ENCODE peak calls at places on chromosome 12, in eight cellular contexts. One of them, this sample, is unnamed.
A peak's percentile ranks its signal among the peaks of the same experiment; 100 is the strongest.

GRCh38 chr12:88945041-88945732 is 364.9 kb upstream of the KITLG start:
- DNase-seq in AG04450: no peak
- DNase-seq in colonic mucosa: no peak
- DNase-seq in body of pancreas: no peak
- DNase-seq in heart right ventricle: no peak
- DNase-seq in left ventricle myocardium inferior: no peak
- DNase-seq in heart left ventricle: no peak
- DNase-seq in transverse colon: no peak
- DNase-seq in this sample: no peak

GRCh38 chr12:47920913-47921312 is 16.1 kb upstream of the VDR start:
- DNase-seq in AG04450: no peak
- DNase-seq in colonic mucosa: no peak
- DNase-seq in body of pancreas: no peak
- DNase-seq in heart right ventricle: no peak
- DNase-seq in left ventricle myocardium inferior: no peak
- DNase-seq in heart left ventricle: no peak
- DNase-seq in transverse colon: no peak
- DNase-seq in this sample: no peak

GRCh38 chr12:44038411-44038810 is 202.5 kb downstream of the TMEM117 start:
- DNase-seq in AG04450: no peak
- DNase-seq in colonic mucosa: no peak
- DNase-seq in body of pancreas: no peak
- DNase-seq in heart right ventricle: no peak
- DNase-seq in left ventricle myocardium inferior: no peak
- DNase-seq in heart left ventricle: no peak
- DNase-seq in transverse colon: no peak
- DNase-seq in this sample: no peak

GRCh38 chr12:47017901-47018479 is 61.4 kb upstream of the PCED1B start:
- DNase-seq in AG04450: no peak
- DNase-seq in colonic mucosa: no peak
- DNase-seq in body of pancreas: no peak
- DNase-seq in heart right ventricle: no peak
- DNase-seq in left ventricle myocardium inferior: no peak
- DNase-seq in heart left ventricle: no peak
- DNase-seq in transverse colon: no peak
- DNase-seq in this sample: no peak

GRCh38 chr12:60863421-60863820 is 1267.6 kb downstream of the SLC16A7 start:
- DNase-seq in AG04450: no peak
- DNase-seq in colonic mucosa: no peak
- DNase-seq in body of pancreas: no peak
- DNase-seq in heart right ventricle: no peak
- DNase-seq in left ventricle myocardium inferior: no peak
- DNase-seq in heart left ventricle: no peak
- DNase-seq in transverse colon: no peak
- DNase-seq in this sample: no peak

GRCh38 chr12:64218597-64218996 is 3.5 kb downstream of the KICS2 start:
- DNase-seq in AG04450: no peak
- DNase-seq in colonic mucosa: no peak
- DNase-seq in body of pancreas: no peak
- DNase-seq in heart right ventricle: no peak
- DNase-seq in left ventricle myocardium inferior: no peak
- DNase-seq in heart left ventricle: no peak
- DNase-seq in transverse colon: no peak
- DNase-seq in this sample: no peak

GRCh38 chr12:26832817-26833691 is at the start of gene ITPR2:
- DNase-seq in AG04450: no peak
- DNase-seq in colonic mucosa: peak; percentile 96
- DNase-seq in body of pancreas: peak; percentile 96
- DNase-seq in heart right ventricle: peak; percentile 96
- DNase-seq in left ventricle myocardium inferior: peak; percentile 97
- DNase-seq in heart left ventricle: peak; percentile 96
- DNase-seq in transverse colon: peak; percentile 97
- DNase-seq in this sample: no peak

GRCh38 chr12:76247992-76248391 is 100.2 kb downstream of the BBS10 start:
- DNase-seq in AG04450: no peak
- DNase-seq in colonic mucosa: no peak
- DNase-seq in body of pancreas: no peak
- DNase-seq in heart right ventricle: no peak
- DNase-seq in left ventricle myocardium inferior: no peak
- DNase-seq in heart left ventricle: no peak
- DNase-seq in transverse colon: no peak
- DNase-seq in this sample: no peak

GRCh38 chr12:47361389-47362031 is 281.8 kb upstream of the AMIGO2 start:
- DNase-seq in AG04450: no peak
- DNase-seq in colonic mucosa: peak; percentile 28
- DNase-seq in body of pancreas: no peak
- DNase-seq in heart right ventricle: no peak
- DNase-seq in left ventricle myocardium inferior: no peak
- DNase-seq in heart left ventricle: no peak
- DNase-seq in transverse colon: peak; percentile 40
- DNase-seq in this sample: no peak

GRCh38 chr12:16435875-16436554 is 88.6 kb downstream of the MGST1 start:
- DNase-seq in AG04450: no peak
- DNase-seq in colonic mucosa: no peak
- DNase-seq in body of pancreas: no peak
- DNase-seq in heart right ventricle: no peak
- DNase-seq in left ventricle myocardium inferior: no peak
- DNase-seq in heart left ventricle: no peak
- DNase-seq in transverse colon: no peak
- DNase-seq in this sample: no peak

GRCh38 chr12:12210983-12211382 is 55.9 kb downstream of the LRP6 start:
- DNase-seq in AG04450: no peak
- DNase-seq in colonic mucosa: no peak
- DNase-seq in body of pancreas: no peak
- DNase-seq in heart right ventricle: no peak
- DNase-seq in left ventricle myocardium inferior: no peak
- DNase-seq in heart left ventricle: no peak
- DNase-seq in transverse colon: no peak
- DNase-seq in this sample: no peak

GRCh38 chr12:13093850-13094225 is 9.6 kb downstream of the GSG1 start:
- DNase-seq in AG04450: no peak
- DNase-seq in colonic mucosa: no peak
- DNase-seq in body of pancreas: no peak
- DNase-seq in heart right ventricle: no peak
- DNase-seq in left ventricle myocardium inferior: no peak
- DNase-seq in heart left ventricle: no peak
- DNase-seq in transverse colon: no peak
- DNase-seq in this sample: peak; percentile 57

GRCh38 chr12:44816446-44817017 is 59.6 kb downstream of the NELL2 start:
- DNase-seq in AG04450: no peak
- DNase-seq in colonic mucosa: no peak
- DNase-seq in body of pancreas: no peak
- DNase-seq in heart right ventricle: no peak
- DNase-seq in left ventricle myocardium inferior: no peak
- DNase-seq in heart left ventricle: no peak
- DNase-seq in transverse colon: no peak
- DNase-seq in this sample: no peak

GRCh38 chr12:57109207-57110160 is 1.7 kb downstream of the STAT6 start:
- DNase-seq in AG04450: no peak
- DNase-seq in colonic mucosa: peak; percentile 17
- DNase-seq in body of pancreas: no peak
- DNase-seq in heart right ventricle: no peak
- DNase-seq in left ventricle myocardium inferior: no peak
- DNase-seq in heart left ventricle: no peak
- DNase-seq in transverse colon: no peak
- DNase-seq in this sample: no peak

GRCh38 chr12:31035944-31036665 is 37.6 kb upstream of the DDX11 start:
- DNase-seq in AG04450: no peak
- DNase-seq in colonic mucosa: no peak
- DNase-seq in body of pancreas: no peak
- DNase-seq in heart right ventricle: no peak
- DNase-seq in left ventricle myocardium inferior: no peak
- DNase-seq in heart left ventricle: no peak
- DNase-seq in transverse colon: no peak
- DNase-seq in this sample: peak; percentile 21

GRCh38 chr12:64616221-64616620 is 5.9 kb downstream of the RASSF3 start:
- DNase-seq in AG04450: no peak
- DNase-seq in colonic mucosa: no peak
- DNase-seq in body of pancreas: no peak
- DNase-seq in heart right ventricle: no peak
- DNase-seq in left ventricle myocardium inferior: no peak
- DNase-seq in heart left ventricle: no peak
- DNase-seq in transverse colon: no peak
- DNase-seq in this sample: no peak

GRCh38 chr12:14613718-14614117 is 46.0 kb upstream of the PLBD1 start:
- DNase-seq in AG04450: no peak
- DNase-seq in colonic mucosa: no peak
- DNase-seq in body of pancreas: no peak
- DNase-seq in heart right ventricle: no peak
- DNase-seq in left ventricle myocardium inferior: no peak
- DNase-seq in heart left ventricle: no peak
- DNase-seq in transverse colon: no peak
- DNase-seq in this sample: no peak

GRCh38 chr12:78229491-78230209 is 399.0 kb downstream of the NAV3 start:
- DNase-seq in AG04450: no peak
- DNase-seq in colonic mucosa: peak; percentile 46
- DNase-seq in body of pancreas: peak; percentile 27
- DNase-seq in heart right ventricle: no peak
- DNase-seq in left ventricle myocardium inferior: no peak
- DNase-seq in heart left ventricle: no peak
- DNase-seq in transverse colon: peak; percentile 44
- DNase-seq in this sample: no peak

GRCh38 chr12:118120579-118121363 is 15.2 kb upstream of the PEBP1 start:
- DNase-seq in AG04450: peak; percentile 44
- DNase-seq in colonic mucosa: peak; percentile 88
- DNase-seq in body of pancreas: peak; percentile 87
- DNase-seq in heart right ventricle: peak; percentile 74
- DNase-seq in left ventricle myocardium inferior: peak; percentile 76
- DNase-seq in heart left ventricle: peak; percentile 70
- DNase-seq in transverse colon: peak; percentile 85
- DNase-seq in this sample: no peak

GRCh38 chr12:50070314-50071060 is 13.1 kb downstream of the ASIC1 start:
- DNase-seq in AG04450: peak; percentile 81
- DNase-seq in colonic mucosa: peak; percentile 89
- DNase-seq in body of pancreas: peak; percentile 83
- DNase-seq in heart right ventricle: peak; percentile 74
- DNase-seq in left ventricle myocardium inferior: peak; percentile 75
- DNase-seq in heart left ventricle: peak; percentile 83
- DNase-seq in transverse colon: peak; percentile 86
- DNase-seq in this sample: peak; percentile 39

GRCh38 chr12:66103011-66103913 is 27.3 kb downstream of the LLPH start:
- DNase-seq in AG04450: no peak
- DNase-seq in colonic mucosa: no peak
- DNase-seq in body of pancreas: no peak
- DNase-seq in heart right ventricle: no peak
- DNase-seq in left ventricle myocardium inferior: no peak
- DNase-seq in heart left ventricle: no peak
- DNase-seq in transverse colon: no peak
- DNase-seq in this sample: no peak

DNA sequence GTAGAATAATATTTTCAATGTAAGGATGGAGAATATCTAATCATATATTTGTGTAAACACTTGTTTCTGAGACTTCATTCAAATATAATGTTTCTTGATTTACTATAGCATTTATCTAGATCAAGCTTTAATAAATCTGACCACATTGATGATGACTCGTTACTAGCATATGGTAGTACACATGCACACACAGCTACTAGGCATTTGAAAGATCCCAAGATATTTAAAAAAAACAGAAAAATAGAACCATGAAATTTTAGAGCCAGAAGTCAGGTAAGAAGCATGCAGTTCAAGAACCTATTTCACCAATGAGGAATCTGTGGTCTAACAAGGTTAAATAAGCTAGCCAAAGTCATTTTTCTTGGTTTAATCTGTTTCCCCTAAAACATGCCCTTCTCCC is 32.0 kb downstream of the DCP1B start:
- DNase-seq in AG04450: peak; percentile 8
- DNase-seq in colonic mucosa: no peak
- DNase-seq in body of pancreas: no peak
- DNase-seq in heart right ventricle: no peak
- DNase-seq in left ventricle myocardium inferior: no peak
- DNase-seq in heart left ventricle: no peak
- DNase-seq in transverse colon: no peak
- DNase-seq in this sample: no peak
- H3K4me3 ChIP-seq in AG04450: no peak overlapping the region
- H3K4me3 ChIP-seq in colonic mucosa: no peak overlapping the region
- H3K4me3 ChIP-seq in body of pancreas: no peak overlapping the region
- H3K4me3 ChIP-seq in heart right ventricle: peak overlapping the region; percentile 56
- H3K4me3 ChIP-seq in left ventricle myocardium inferior: peak overlapping the region; percentile 65
- H3K4me3 ChIP-seq in heart left ventricle: peak overlapping the region; percentile 32
- H3K4me3 ChIP-seq in transverse colon: no peak overlapping the region
- H3K4me3 ChIP-seq in this sample: no peak overlapping the region

GRCh38 chr12:96720363-96720705 is 186.7 kb upstream of the NEDD1 start:
- DNase-seq in AG04450: no peak
- DNase-seq in colonic mucosa: no peak
- DNase-seq in body of pancreas: peak; percentile 16
- DNase-seq in heart right ventricle: no peak
- DNase-seq in left ventricle myocardium inferior: no peak
- DNase-seq in heart left ventricle: no peak
- DNase-seq in transverse colon: peak; percentile 8
- DNase-seq in this sample: no peak
- TF ChIP-seq CTCF in AG04450: peak; percentile 25
- TF ChIP-seq CTCF in colonic mucosa: no peak
- TF ChIP-seq CTCF in body of pancreas: no peak
- TF ChIP-seq CTCF in heart right ventricle: no peak
- TF ChIP-seq CTCF in left ventricle myocardium inferior: no peak
- TF ChIP-seq CTCF in heart left ventricle: no peak
- TF ChIP-seq CTCF in transverse colon: no peak
- TF ChIP-seq CTCF in this sample: no peak

GRCh38 chr12:53740130-53740491 is 11.7 kb downstream of the CISTR start:
- DNase-seq in AG04450: no peak
- DNase-seq in colonic mucosa: no peak
- DNase-seq in body of pancreas: no peak
- DNase-seq in heart right ventricle: no peak
- DNase-seq in left ventricle myocardium inferior: no peak
- DNase-seq in heart left ventricle: no peak
- DNase-seq in transverse colon: no peak
- DNase-seq in this sample: no peak

GRCh38 chr12:53739285-53740129 is 12.3 kb upstream of the CALCOCO1 start:
- DNase-seq in AG04450: no peak
- DNase-seq in colonic mucosa: no peak
- DNase-seq in body of pancreas: no peak
- DNase-seq in heart right ventricle: no peak
- DNase-seq in left ventricle myocardium inferior: no peak
- DNase-seq in heart left ventricle: no peak
- DNase-seq in transverse colon: no peak
- DNase-seq in this sample: no peak

GRCh38 chr12:53737494-53737808 is 10.2 kb upstream of the CALCOCO1 start:
- DNase-seq in AG04450: no peak
- DNase-seq in colonic mucosa: no peak
- DNase-seq in body of pancreas: no peak
- DNase-seq in heart right ventricle: no peak
- DNase-seq in left ventricle myocardium inferior: no peak
- DNase-seq in heart left ventricle: no peak
- DNase-seq in transverse colon: no peak
- DNase-seq in this sample: no peak

GRCh38 chr12:53737951-53738833 is 10.9 kb upstream of the CALCOCO1 start:
- DNase-seq in AG04450: no peak
- DNase-seq in colonic mucosa: peak; percentile 40
- DNase-seq in body of pancreas: no peak
- DNase-seq in heart right ventricle: no peak
- DNase-seq in left ventricle myocardium inferior: no peak
- DNase-seq in heart left ventricle: no peak
- DNase-seq in transverse colon: peak; percentile 35
- DNase-seq in this sample: no peak

GRCh38 chr12:53738834-53739284 is 11.6 kb upstream of the CALCOCO1 start:
- DNase-seq in AG04450: no peak
- DNase-seq in colonic mucosa: no peak
- DNase-seq in body of pancreas: no peak
- DNase-seq in heart right ventricle: no peak
- DNase-seq in left ventricle myocardium inferior: no peak
- DNase-seq in heart left ventricle: no peak
- DNase-seq in transverse colon: no peak
- DNase-seq in this sample: no peak
- H3K4me3 ChIP-seq in AG04450: no peak overlapping the region
- H3K4me3 ChIP-seq in colonic mucosa: no peak overlapping the region
- H3K4me3 ChIP-seq in body of pancreas: no peak overlapping the region
- H3K4me3 ChIP-seq in heart right ventricle: no peak overlapping the region
- H3K4me3 ChIP-seq in left ventricle myocardium inferior: no peak overlapping the region
- H3K4me3 ChIP-seq in heart left ventricle: no peak overlapping the region
- H3K4me3 ChIP-seq in transverse colon: no peak overlapping the region
- H3K4me3 ChIP-seq in this sample: no peak overlapping the region

GRCh38 chr12:99253068-99253467 is 394.5 kb upstream of the GARIN6 start:
- DNase-seq in AG04450: no peak
- DNase-seq in colonic mucosa: no peak
- DNase-seq in body of pancreas: no peak
- DNase-seq in heart right ventricle: no peak
- DNase-seq in left ventricle myocardium inferior: no peak
- DNase-seq in heart left ventricle: no peak
- DNase-seq in transverse colon: no peak
- DNase-seq in this sample: no peak
- TF ChIP-seq CTCF in AG04450: no peak
- TF ChIP-seq CTCF in colonic mucosa: no peak
- TF ChIP-seq CTCF in body of pancreas: no peak
- TF ChIP-seq CTCF in heart right ventricle: no peak
- TF ChIP-seq CTCF in left ventricle myocardium inferior: no peak
- TF ChIP-seq CTCF in heart left ventricle: no peak
- TF ChIP-seq CTCF in transverse colon: no peak
- TF ChIP-seq CTCF in this sample: peak; percentile 51